ENCODE peak calls at places on chromosomes 11 and 22, in seven cellular contexts. T, C, G, N, Y, Q and A are unnamed samples.

GRCh38 chr11:76233936-76234703 is 27.8 kb upstream of the WNT11 start:
- DNase-seq in T (peak), C (no peak), G (no peak), N (peak), Y (no peak), Q (peak), A (no peak)

GRCh38 chr11:102560555-102561011 is 30.0 kb upstream of the MMP7 start:
- DNase-seq in T (no peak), C (peak), G (no peak), N (no peak), Y (no peak), Q (peak), A (no peak)

GRCh38 chr11:79439430-79439892 is 1.4 kb downstream of the TENM4 start:
- DNase-seq in T (no peak), C (no peak), G (no peak), N (peak), Y (no peak), Q (peak), A (no peak)

GRCh38 chr11:8222820-8223512 is 40.7 kb downstream of the LMO1 start:
- DNase-seq in T (no peak), C (no peak), G (no peak), N (peak), Y (no peak), Q (no peak), A (no peak)

GRCh38 chr11:1729692-1730011 is 20.7 kb downstream of the IFITM10 start:
- DNase-seq in T (no peak), C (no peak), G (no peak), N (no peak), Y (no peak), Q (no peak), A (no peak)

GRCh38 chr11:130211781-130212401 is 52.3 kb downstream of the ST14 start:
- DNase-seq in T (no peak), C (no peak), G (no peak), N (peak), Y (no peak), Q (no peak), A (no peak)

GRCh38 chr11:116731821-116732739 is 40.7 kb downstream of the BUD13 start:
- DNase-seq in T (no peak), C (no peak), G (no peak), N (no peak), Y (no peak), Q (no peak), A (no peak)

GRCh38 chr11:119699227-119699626 is 29.8 kb downstream of the NECTIN1 start:
- DNase-seq in T (no peak), C (no peak), G (no peak), N (no peak), Y (no peak), Q (peak), A (no peak)

GRCh38 chr11:120024586-120024985 is 113.3 kb downstream of the TRIM29 start:
- DNase-seq in T (no peak), C (no peak), G (no peak), N (no peak), Y (no peak), Q (no peak), A (no peak)

GRCh38 chr11:18115360-18116127 is 9.7 kb upstream of the SAAL1 start:
- DNase-seq in T (peak), C (peak), G (peak), N (no peak), Y (peak), Q (peak), A (peak)

GRCh38 chr11:105609341-105609781 is 512 bp upstream of the GRIA4 start:
- DNase-seq in T (peak), C (no peak), G (peak), N (peak), Y (no peak), Q (no peak), A (peak)

GRCh38 chr11:17915500-17916143 is 97.2 kb downstream of the SERGEF start:
- DNase-seq in T (no peak), C (no peak), G (no peak), N (no peak), Y (no peak), Q (peak), A (no peak)

GRCh38 chr22:32020117-32020516 is 22.9 kb upstream of the SLC5A1 start:
- DNase-seq in T (no peak), C (no peak), G (no peak), N (no peak), Y (no peak), Q (peak), A (peak)

GRCh38 chr11:93570759-93571413 is 27.7 kb upstream of the SMCO4 start:
- DNase-seq in T (no peak), C (no peak), G (no peak), N (no peak), Y (no peak), Q (peak), A (peak)

GRCh38 chr11:72321381-72321996 is 77.5 kb upstream of the PHOX2A start:
- DNase-seq in T (no peak), C (no peak), G (no peak), N (no peak), Y (no peak), Q (peak), A (peak)

GRCh38 chr22:21921729-21922128 is 30.9 kb downstream of the PPM1F start:
- DNase-seq in T (no peak), C (no peak), G (no peak), N (peak), Y (no peak), Q (peak), A (no peak)

GRCh38 chr22:30424471-30425326 is 869 bp upstream of the MTFP1 start:
- DNase-seq in T (no peak), C (peak), G (no peak), N (no peak), Y (no peak), Q (peak), A (peak)

GRCh38 chr11:11313426-11313825 is 39.6 kb downstream of the CSNK2A3 start:
- DNase-seq in T (no peak), C (peak), G (no peak), N (no peak), Y (no peak), Q (peak), A (peak)

GRCh38 chr11:47164321-47164720 is 12.4 kb downstream of the ARFGAP2 start:
- DNase-seq in T (no peak), C (no peak), G (no peak), N (peak), Y (no peak), Q (no peak), A (no peak)